ENCODE peak calls at places on chromosomes 7 and 10, in ten cellular contexts. Y is right lobe of liver, J is spleen, P is heart left ventricle, F is stomach, A is prostate gland, N is A549, O is breast epithelium, R is GM12878, H is sigmoid colon. L is an unnamed sample.

GRCh38 chr7:115763347-115763746 is 267.2 kb downstream of the TFEC start:
- DNase-seq in Y (no peak), J (no peak), P (no peak), F (no peak), A (no peak), N (no peak), O (no peak), R (no peak), H (no peak), L (no peak)

GRCh38 chr10:78053201-78053868 is 19.7 kb downstream of the RPS24 start:
- DNase-seq in Y (no peak), J (no peak), P (no peak), F (no peak), A (no peak), N (no peak), O (no peak), R (no peak), H (no peak), L (no peak)

GRCh38 chr10:103680869-103681236 is 174.5 kb downstream of the SH3PXD2A start:
- DNase-seq in Y (no peak), J (no peak), P (no peak), F (no peak), A (no peak), N (no peak), O (no peak), R (no peak), H (no peak), L (no peak)

GRCh38 chr10:128326251-128326650 is 200.0 kb upstream of the MKI67 start:
- DNase-seq in Y (no peak), J (no peak), P (no peak), F (no peak), A (no peak), N (no peak), O (no peak), R (no peak), H (no peak), L (no peak)

GRCh38 chr10:36670616-36671402 is 454.6 kb upstream of the ANKRD30A start:
- DNase-seq in Y (no peak), J (no peak), P (no peak), F (no peak), A (no peak), N (peak; percentile 71), O (no peak), R (no peak), H (no peak), L (no peak)

GRCh38 chr10:71548494-71548846 is 151.8 kb downstream of the CDH23 start:
- DNase-seq in Y (no peak), J (no peak), P (no peak), F (no peak), A (no peak), N (peak; percentile 19), O (no peak), R (no peak), H (no peak), L (no peak)

GRCh38 chr7:69047166-69047760 is 551.0 kb upstream of the AUTS2 start:
- DNase-seq in Y (no peak), J (no peak), P (no peak), F (no peak), A (no peak), N (no peak), O (no peak), R (no peak), H (no peak), L (no peak)

GRCh38 chr7:150944066-150945042 is 33.8 kb downstream of the KCNH2 start:
- DNase-seq in Y (no peak), J (peak; percentile 60), P (peak; percentile 13), F (no peak), A (no peak), N (no peak), O (peak; percentile 64), R (no peak), H (peak; percentile 57), L (peak; percentile 13)

GRCh38 chr10:1047937-1048336 is 982 bp downstream of the IDI1 start:
- DNase-seq in Y (no peak), J (no peak), P (no peak), F (no peak), A (no peak), N (no peak), O (no peak), R (no peak), H (no peak), L (peak; percentile 39)

GRCh38 chr7:49995681-49996080 is 97.4 kb downstream of the ZPBP start:
- DNase-seq in Y (no peak), J (no peak), P (no peak), F (no peak), A (no peak), N (no peak), O (no peak), R (no peak), H (no peak), L (no peak)

GRCh38 chr10:96292971-96293909 is 11.0 kb upstream of the DNTT start:
- DNase-seq in Y (peak; percentile 30), J (no peak), P (no peak), F (no peak), A (peak; percentile 15), N (peak; percentile 59), O (no peak), R (no peak), H (no peak), L (no peak)

GRCh38 chr10:48606530-48607355 is 1.9 kb upstream of the ARHGAP22 start:
- DNase-seq in Y (no peak), J (no peak), P (peak; percentile 59), F (no peak), A (no peak), N (peak; percentile 15), O (no peak), R (no peak), H (peak; percentile 72), L (peak; percentile 30)

GRCh38 chr7:70135656-70136055 is 537.4 kb downstream of the AUTS2 start:
- DNase-seq in Y (no peak), J (no peak), P (no peak), F (no peak), A (no peak), N (no peak), O (no peak), R (no peak), H (no peak), L (no peak)

GRCh38 chr7:103413407-103413806 is 32.6 kb downstream of the SLC26A5 start:
- DNase-seq in Y (no peak), J (no peak), P (no peak), F (no peak), A (no peak), N (no peak), O (no peak), R (no peak), H (no peak), L (no peak)

GRCh38 chr7:11427686-11428273 is 404.2 kb downstream of the THSD7A start:
- DNase-seq in Y (no peak), J (no peak), P (no peak), F (no peak), A (peak; percentile 24), N (peak; percentile 76), O (no peak), R (no peak), H (no peak), L (no peak)

GRCh38 chr10:93945814-93946213 is 47.9 kb upstream of the PLCE1 start:
- DNase-seq in Y (no peak), J (no peak), P (no peak), F (no peak), A (no peak), N (no peak), O (no peak), R (no peak), H (no peak), L (no peak)

GRCh38 chr7:117937726-117938483 is 64.7 kb upstream of the CTTNBP2 start:
- DNase-seq in Y (no peak), J (no peak), P (no peak), F (no peak), A (no peak), N (no peak), O (no peak), R (no peak), H (no peak), L (no peak)

GRCh38 chr7:108570146-108570755 is 577 bp downstream of the DNAJB9 start:
- DNase-seq in Y (peak; percentile 53), J (no peak), P (peak; percentile 36), F (peak; percentile 55), A (peak; percentile 51), N (peak; percentile 55), O (peak; percentile 57), R (no peak), H (peak; percentile 68), L (peak; percentile 63)

DNA sequence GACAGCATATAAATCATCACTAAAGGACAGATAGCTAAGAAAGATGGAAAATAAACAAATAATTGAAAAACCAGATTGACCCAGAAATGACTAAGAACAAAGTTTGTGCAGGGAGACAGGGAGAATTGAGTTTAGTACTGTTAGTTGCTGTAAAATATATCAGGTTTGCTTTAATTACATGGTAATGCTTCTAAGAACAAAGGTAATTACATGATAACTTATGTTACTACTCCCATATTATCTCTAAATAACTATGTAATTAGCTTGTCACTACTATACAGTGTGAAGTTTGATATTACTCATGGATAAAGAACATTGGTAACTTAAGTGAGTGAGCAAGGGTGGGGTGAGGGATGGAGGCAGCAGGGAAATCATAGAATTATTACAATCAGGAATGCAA is 135.2 kb upstream of the KAT6B start:
- DNase-seq in Y (no peak), J (no peak), P (no peak), F (no peak), A (no peak), N (no peak), O (no peak), R (no peak), H (no peak), L (no peak)
- TF ChIP-seq POLR2A in Y (no peak), J (no peak), P (no peak), F (no peak), A (no peak), N (no peak), O (no peak), R (no peak), H (no peak), L (no peak)

GRCh38 chr7:44633254-44634186 is 27.1 kb downstream of the OGDH start:
- DNase-seq in Y (peak; percentile 53), J (no peak), P (peak; percentile 78), F (peak; percentile 85), A (peak; percentile 76), N (no peak), O (peak; percentile 77), R (peak; percentile 88), H (peak; percentile 88), L (peak; percentile 56)
- H3K4me1 ChIP-seq in Y (peaks cover 13% of the 10 kb centered on the region), J (peaks cover 94% of the 10 kb centered on the region), P (peaks cover 28% of the 10 kb centered on the region), F (peaks cover 99% of the 10 kb centered on the region), A (peaks cover 16% of the 10 kb centered on the region), N (peaks cover 29% of the 10 kb centered on the region), O (no peaks in the 10 kb centered on the region), R (peaks cover 87% of the 10 kb centered on the region), H (peaks cover 62% of the 10 kb centered on the region), L (peaks cover 21% of the 10 kb centered on the region)

GRCh38 chr10:80996615-80997193 is 459.0 kb downstream of the SH2D4B start:
- DNase-seq in Y (no peak), J (no peak), P (no peak), F (no peak), A (no peak), N (no peak), O (no peak), R (no peak), H (no peak), L (no peak)
- TF ChIP-seq POLR2A in Y (no peak), J (no peak), P (no peak), F (no peak), A (no peak), N (no peak), O (no peak), R (no peak), H (no peak), L (no peak)

DNA sequence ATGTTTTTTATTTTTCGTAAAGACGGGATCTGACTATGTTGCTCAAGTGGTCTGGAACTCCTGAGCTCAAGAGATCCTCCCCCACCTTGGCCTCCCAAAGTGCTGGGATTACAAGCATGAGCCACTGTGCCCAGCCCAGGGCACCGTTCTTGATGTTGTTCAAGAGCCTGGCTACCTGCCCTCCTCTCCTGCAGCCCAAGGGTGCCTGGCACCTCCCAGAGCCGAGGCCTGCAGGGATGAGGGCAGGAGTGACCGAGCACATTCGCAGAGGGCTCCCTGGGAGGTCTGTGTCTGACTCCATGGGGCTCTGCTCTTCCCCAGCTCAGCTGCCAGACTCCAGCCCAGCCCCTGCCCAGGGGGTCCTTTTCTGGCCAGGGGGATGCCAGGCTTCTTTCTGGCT is 15.4 kb downstream of the SH2B2 start:
- DNase-seq in Y (no peak), J (no peak), P (no peak), F (no peak), A (no peak), N (no peak), O (no peak), R (no peak), H (no peak), L (no peak)
- H3K4me1 ChIP-seq in Y (no peaks in the 10 kb centered on the region), J (peaks cover 42% of the 10 kb centered on the region), P (peaks cover 6% of the 10 kb centered on the region), F (peaks cover 21% of the 10 kb centered on the region), A (peaks cover under 1% of the 10 kb centered on the region), N (peaks cover 3% of the 10 kb centered on the region), O (peaks cover 3% of the 10 kb centered on the region), R (peaks cover 50% of the 10 kb centered on the region), H (no peaks in the 10 kb centered on the region), L (no peaks in the 10 kb centered on the region)

L was measured in testis.